ENCODE peak calls at places on chromosomes 12 and 14, in six cellular contexts. S, K, N, R, V and P are unnamed samples.
A peak's percentile ranks its signal among the peaks of the same experiment; 100 is the strongest.

GRCh38 chr12:20390846-20391245 is 22.5 kb downstream of the PDE3A start:
- DNase-seq in S (no peak), K (no peak), N (no peak), R (no peak), V (no peak), P (no peak)

GRCh38 chr14:71262466-71262865 is 355.2 kb downstream of the PCNX1 start:
- DNase-seq in S (no peak), K (no peak), N (no peak), R (no peak), V (no peak), P (no peak)

GRCh38 chr12:34393086-34393820 is 371.0 kb downstream of the ALG10 start:
- DNase-seq in S (no peak), K (no peak), N (no peak), R (no peak), V (peak; percentile 0), P (peak; percentile 5)

GRCh38 chr12:55715833-55716581 is at the start of gene BLOC1S1:
- DNase-seq in S (peak; percentile 63), K (peak; percentile 95), N (peak; percentile 97), R (peak; percentile 86), V (peak; percentile 90), P (peak; percentile 94)

GRCh38 chr12:95336387-95337067 is 118.9 kb downstream of the VEZT start:
- DNase-seq in S (peak; percentile 66), K (peak; percentile 93), N (peak; percentile 71), R (peak; percentile 86), V (no peak), P (peak; percentile 78)

GRCh38 chr14:51682411-51682810 is 30.7 kb downstream of the FRMD6 start:
- DNase-seq in S (no peak), K (peak; percentile 53), N (no peak), R (no peak), V (no peak), P (no peak)

GRCh38 chr14:89452281-89452680 is 35.2 kb upstream of the FOXN3 start:
- DNase-seq in S (no peak), K (no peak), N (no peak), R (no peak), V (no peak), P (peak; percentile 48)

GRCh38 chr12:115404761-115405470 is 720.9 kb upstream of the TBX3 start:
- DNase-seq in S (peak; percentile 81), K (peak; percentile 83), N (no peak), R (peak; percentile 43), V (no peak), P (no peak)

GRCh38 chr12:41531147-41531829 is 343.2 kb downstream of the PDZRN4 start:
- DNase-seq in S (no peak), K (peak; percentile 30), N (peak; percentile 40), R (no peak), V (no peak), P (no peak)

GRCh38 chr14:69333791-69334337 is 64.2 kb downstream of the ERH start:
- DNase-seq in S (no peak), K (no peak), N (no peak), R (no peak), V (no peak), P (no peak)

GRCh38 chr12:52022841-52023181 is 16.1 kb downstream of the TAMALIN start:
- DNase-seq in S (no peak), K (no peak), N (peak; percentile 49), R (peak; percentile 36), V (no peak), P (no peak)

GRCh38 chr12:85575115-85576096 is 260.8 kb downstream of the RASSF9 start:
- DNase-seq in S (peak; percentile 20), K (peak; percentile 80), N (peak; percentile 66), R (peak; percentile 63), V (no peak), P (peak; percentile 54)

GRCh38 chr12:22250762-22251161 is 83.7 kb downstream of the ST8SIA1 start:
- DNase-seq in S (no peak), K (no peak), N (no peak), R (no peak), V (no peak), P (no peak)

GRCh38 chr12:92654929-92655328 is 47.9 kb upstream of the PLEKHG7 start:
- DNase-seq in S (peak; percentile 34), K (peak; percentile 43), N (no peak), R (no peak), V (no peak), P (no peak)

GRCh38 chr14:101130861-101131260 is 227.3 kb upstream of the RTL1 start:
- DNase-seq in S (no peak), K (no peak), N (no peak), R (no peak), V (no peak), P (no peak)

GRCh38 chr12:15842106-15842505 is 40.1 kb upstream of the STRAP start:
- DNase-seq in S (peak; percentile 29), K (peak; percentile 75), N (no peak), R (no peak), V (no peak), P (no peak)

GRCh38 chr14:68784995-68785816 is 7.7 kb downstream of the ZFP36L1 start:
- DNase-seq in S (no peak), K (peak; percentile 85), N (no peak), R (no peak), V (no peak), P (no peak)

GRCh38 chr12:42498549-42499247 is 90.8 kb downstream of the PRICKLE1 start:
- DNase-seq in S (no peak), K (no peak), N (no peak), R (no peak), V (no peak), P (no peak)

GRCh38 chr14:50941151-50941550 is 3.1 kb downstream of the PYGL start:
- DNase-seq in S (peak; percentile 75), K (no peak), N (no peak), R (no peak), V (no peak), P (no peak)

GRCh38 chr14:102516531-102517411 is 7.2 kb upstream of the ANKRD9 start:
- DNase-seq in S (no peak), K (no peak), N (peak; percentile 70), R (peak; percentile 44), V (peak; percentile 51), P (peak; percentile 86)

DNA sequence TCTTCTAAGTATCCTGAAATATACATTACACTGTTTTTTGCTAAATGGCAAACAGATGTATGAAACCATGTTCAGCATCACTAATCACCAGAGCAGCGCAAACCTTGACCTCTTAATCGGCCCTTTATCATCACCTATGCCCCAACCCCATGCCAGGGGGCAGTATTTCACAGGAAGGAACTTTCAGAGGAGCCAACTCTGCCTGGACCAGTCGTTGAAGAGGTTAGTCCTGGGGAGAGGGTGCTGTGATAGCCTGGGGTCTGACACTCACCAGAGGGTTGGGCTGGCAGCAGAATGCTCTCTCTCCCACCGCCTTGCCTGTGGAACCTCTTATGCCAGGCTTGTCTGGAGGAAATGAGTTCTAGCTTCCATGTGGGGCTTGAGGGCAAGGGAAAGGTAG is 411.7 kb downstream of the TMEM117 start:
- DNase-seq in S (no peak), K (no peak), N (no peak), R (no peak), V (no peak), P (peak; percentile 24)
- TF ChIP-seq CTCF in S (no peak), K (no peak), N (no peak), R (peak; percentile 36), V (no peak), P (peak; percentile 36)

GRCh38 chr12:4579305-4580097 is 17.5 kb downstream of the DYRK4 start:
- DNase-seq in S (no peak), K (peak; percentile 17), N (peak; percentile 58), R (peak; percentile 17), V (no peak), P (no peak)
- TF ChIP-seq CTCF in S (no peak), K (peak; percentile 38), N (no peak), R (peak; percentile 66), V (peak; percentile 4), P (peak; percentile 19)

DNA sequence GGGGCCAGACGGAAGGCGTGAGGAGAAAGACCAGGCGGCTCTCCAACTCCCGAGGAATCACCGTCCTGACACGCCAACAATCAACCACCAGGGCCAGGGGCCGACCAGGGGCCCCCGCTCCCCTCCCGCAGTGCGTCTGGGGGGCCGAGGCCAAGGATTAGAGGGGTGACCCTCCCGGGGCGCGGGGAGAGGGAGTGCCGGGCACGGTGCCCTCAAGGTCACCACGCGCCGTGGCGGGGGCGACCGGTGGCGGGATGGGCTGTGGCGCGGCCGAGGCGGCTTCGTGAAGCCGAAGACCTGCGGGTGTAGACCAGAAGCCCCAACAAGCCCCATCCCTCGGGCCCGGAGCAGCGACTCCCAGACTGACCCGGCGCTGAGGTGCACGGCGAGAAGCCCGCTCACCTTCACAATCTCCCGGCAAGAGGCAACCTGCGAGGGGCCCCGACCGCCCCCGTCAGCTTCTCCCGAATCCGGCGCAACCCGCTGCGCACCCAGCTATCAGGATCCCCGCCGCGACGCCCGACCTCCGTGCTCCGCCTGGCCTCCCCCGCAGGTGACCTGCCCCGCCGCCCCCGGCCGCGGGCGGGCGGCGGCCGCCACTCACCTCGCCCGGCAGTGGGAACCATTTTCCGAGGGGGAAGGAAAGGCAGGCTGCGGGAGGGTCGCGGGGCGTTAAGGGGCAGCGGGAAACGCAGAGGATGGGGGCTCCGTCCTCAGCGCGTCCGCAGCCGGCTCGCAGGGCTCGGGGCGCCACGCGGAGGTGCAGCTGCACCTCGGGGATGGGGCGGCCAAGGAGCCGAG is 446 bp downstream of the ATP2B1 start:
- DNase-seq in S (no peak), K (peak; percentile 19), N (peak; percentile 43), R (no peak), V (peak; percentile 20), P (peak; percentile 59)
- TF ChIP-seq CTCF in S (peak; percentile 9), K (peak; percentile 7), N (no peak), R (no peak), V (no peak), P (no peak)

GRCh38 chr14:74571441-74571841 is 40.6 kb downstream of the LTBP2 start:
- DNase-seq in S (peak; percentile 57), K (no peak), N (no peak), R (no peak), V (no peak), P (no peak)
- TF ChIP-seq CTCF in S (no peak), K (no peak), N (no peak), R (no peak), V (no peak), P (no peak)

GRCh38 chr14:22814373-22814772 is 862 bp downstream of the SLC7A7 start:
- DNase-seq in S (no peak), K (no peak), N (no peak), R (no peak), V (no peak), P (no peak)
- TF ChIP-seq CTCF in S (no peak), K (no peak), N (no peak), R (no peak), V (no peak), P (no peak)

DNA sequence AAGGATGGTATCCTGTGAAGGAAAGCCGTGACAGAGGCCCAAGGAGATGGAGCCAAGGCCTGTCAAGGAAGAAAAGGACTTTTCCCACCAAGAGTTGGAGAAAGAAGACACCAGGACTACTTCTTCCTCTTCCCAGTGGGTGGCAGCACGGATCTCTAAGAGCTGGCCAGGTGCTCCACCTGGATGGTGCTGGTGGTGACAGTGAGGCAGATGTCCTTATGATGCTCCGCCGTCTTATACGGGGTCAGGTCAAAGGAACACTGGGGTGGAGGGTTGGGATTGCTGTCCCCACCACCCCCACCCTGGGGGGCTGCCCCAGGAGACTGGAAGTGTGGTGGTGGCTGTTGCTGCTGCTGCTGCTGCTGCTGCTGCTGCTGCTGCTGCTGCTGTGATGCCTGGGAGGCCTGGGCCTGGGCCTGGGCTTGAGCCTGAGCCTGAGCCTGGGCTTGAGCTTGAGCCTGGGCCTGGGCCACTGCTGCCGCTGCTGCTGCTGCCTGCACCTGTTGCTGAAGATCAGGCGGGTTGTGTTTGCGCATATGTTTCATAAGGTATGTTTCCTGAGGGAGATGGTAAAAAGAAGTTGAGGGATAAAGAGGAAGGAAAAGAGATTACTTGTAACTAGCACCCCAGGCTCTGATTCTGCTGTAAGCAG is 4.8 kb upstream of the ING4 start:
- DNase-seq in S (no peak), K (no peak), N (no peak), R (no peak), V (no peak), P (no peak)
- TF ChIP-seq CTCF in S (peak; percentile 17), K (no peak), N (no peak), R (peak; percentile 47), V (no peak), P (no peak)